ENCODE peak calls at places on chromosomes 2 and 18, in six cellular contexts. R is nephron progenitor cell, W is AG09309, D is retinal pigment epithelial cell, T is transverse colon, F is body of pancreas. O is an unnamed sample.

GRCh38 chr2:124001681-124002080 is 23.4 kb upstream of the CNTNAP5 start:
- DNase-seq in R (no peak), W (no peak), D (peak), T (no peak), F (no peak), O (no peak)

GRCh38 chr2:182792441-182792840 is 74.0 kb downstream of the FRZB start:
- DNase-seq in R (no peak), W (no peak), D (no peak), T (no peak), F (no peak), O (no peak)

GRCh38 chr2:239735829-239736357 is 289.2 kb downstream of the NDUFA10 start:
- DNase-seq in R (no peak), W (no peak), D (no peak), T (no peak), F (no peak), O (no peak)

GRCh38 chr2:216752855-216753505 is 57.6 kb upstream of the IGFBP5 start:
- DNase-seq in R (no peak), W (no peak), D (no peak), T (no peak), F (no peak), O (no peak)

GRCh38 chr18:58590827-58591226 is 38.1 kb downstream of the ALPK2 start:
- DNase-seq in R (no peak), W (no peak), D (no peak), T (no peak), F (no peak), O (no peak)

GRCh38 chr18:46211816-46212215 is 107.6 kb downstream of the HAUS1 start:
- DNase-seq in R (no peak), W (no peak), D (no peak), T (no peak), F (no peak), O (peak)

GRCh38 chr2:171297951-171298350 is 135.8 kb downstream of the METTL8 start:
- DNase-seq in R (no peak), W (peak), D (no peak), T (no peak), F (no peak), O (no peak)

GRCh38 chr2:7007846-7008741 is 90.9 kb downstream of the RNF144A start:
- DNase-seq in R (no peak), W (no peak), D (peak), T (peak), F (peak), O (no peak)

GRCh38 chr2:23385748-23386421 is 906 bp downstream of the KLHL29 start:
- DNase-seq in R (peak), W (no peak), D (no peak), T (no peak), F (no peak), O (peak)

GRCh38 chr2:178484245-178485041 is 4.2 kb downstream of the PLEKHA3 start:
- DNase-seq in R (no peak), W (no peak), D (no peak), T (no peak), F (peak), O (no peak)

GRCh38 chr2:220188031-220188430 is 560.6 kb downstream of the SLC4A3 start:
- DNase-seq in R (no peak), W (peak), D (no peak), T (no peak), F (no peak), O (no peak)

GRCh38 chr2:46995844-46996243 is 80.2 kb upstream of the MCFD2 start:
- DNase-seq in R (no peak), W (no peak), D (no peak), T (no peak), F (no peak), O (no peak)

GRCh38 chr2:149038442-149039212 is at the start of gene LYPD6B:
- DNase-seq in R (peak), W (no peak), D (no peak), T (peak), F (peak), O (peak)

GRCh38 chr2:118874324-118874723 is 26.9 kb upstream of the EN1 start:
- DNase-seq in R (no peak), W (no peak), D (no peak), T (no peak), F (no peak), O (no peak)

GRCh38 chr2:28407976-28408690 is 15.5 kb downstream of the FOSL2 start:
- DNase-seq in R (no peak), W (no peak), D (no peak), T (no peak), F (no peak), O (no peak)

GRCh38 chr2:202327887-202328286 is 48.2 kb upstream of the BMPR2 start:
- DNase-seq in R (no peak), W (no peak), D (no peak), T (no peak), F (no peak), O (no peak)

GRCh38 chr18:63590368-63590767 is 3.2 kb downstream of the SERPINB13 start:
- DNase-seq in R (no peak), W (no peak), D (no peak), T (no peak), F (no peak), O (no peak)

GRCh38 chr2:151826737-151827157 is 1.5 kb downstream of the ARL5A start:
- DNase-seq in R (no peak), W (no peak), D (no peak), T (no peak), F (no peak), O (no peak)

GRCh38 chr2:227103583-227103982 is 60.4 kb downstream of the COL4A4 start:
- DNase-seq in R (no peak), W (no peak), D (no peak), T (no peak), F (no peak), O (no peak)

GRCh38 chr2:235394278-235394828 is 99.5 kb upstream of the AGAP1 start:
- DNase-seq in R (no peak), W (peak), D (peak), T (no peak), F (no peak), O (no peak)

GRCh38 chr18:78571831-78572347 is 407.7 kb upstream of the SALL3 start:
- DNase-seq in R (no peak), W (no peak), D (no peak), T (no peak), F (no peak), O (no peak)

GRCh38 chr2:74497777-74498499 is 1.5 kb downstream of the LBX2 start:
- DNase-seq in R (peak), W (no peak), D (no peak), T (peak), F (no peak), O (no peak)

GRCh38 chr2:26606847-26607190 is 34.3 kb downstream of the CIB4 start:
- DNase-seq in R (no peak), W (no peak), D (no peak), T (no peak), F (peak), O (no peak)

GRCh38 chr2:109736177-109736827 is 57.8 kb upstream of the RGPD5 start:
- DNase-seq in R (peak), W (no peak), D (no peak), T (peak), F (peak), O (no peak)

GRCh38 chr2:221429741-221430491 is 142.2 kb downstream of the EPHA4 start:
- DNase-seq in R (no peak), W (no peak), D (no peak), T (peak), F (peak), O (no peak)

GRCh38 chr2:109289823-109290222 is 160.8 kb downstream of the SH3RF3 start:
- DNase-seq in R (no peak), W (no peak), D (no peak), T (no peak), F (no peak), O (no peak)

GRCh38 chr2:216688731-216689360 is 6.5 kb downstream of the IGFBP5 start:
- DNase-seq in R (no peak), W (no peak), D (no peak), T (no peak), F (no peak), O (no peak)

GRCh38 chr18:7641813-7642212 is 74.7 kb downstream of the PTPRM start:
- DNase-seq in R (no peak), W (no peak), D (no peak), T (no peak), F (no peak), O (no peak)

GRCh38 chr2:128425731-128426620 is 107.3 kb upstream of the HS6ST1 start:
- DNase-seq in R (no peak), W (no peak), D (no peak), T (no peak), F (peak), O (no peak)

GRCh38 chr2:191295088-191295487 is 49.9 kb downstream of the MYO1B start:
- DNase-seq in R (no peak), W (no peak), D (no peak), T (no peak), F (peak), O (no peak)

GRCh38 chr2:22970284-22970975 is 414.5 kb upstream of the KLHL29 start:
- DNase-seq in R (no peak), W (no peak), D (no peak), T (no peak), F (no peak), O (no peak)

GRCh38 chr18:51151568-51152511 is 45.6 kb downstream of the MEX3C start:
- DNase-seq in R (no peak), W (no peak), D (no peak), T (peak), F (no peak), O (peak)
- TF ChIP-seq CTCF in R (no peak), W (no peak), D (no peak), T (no peak), F (no peak), O (peak)

GRCh38 chr2:225948903-225949302 is 549.4 kb downstream of the NYAP2 start:
- DNase-seq in R (no peak), W (no peak), D (no peak), T (no peak), F (no peak), O (no peak)
- TF ChIP-seq CTCF in R (no peak), W (no peak), D (no peak), T (no peak), F (no peak), O (no peak)

DNA sequence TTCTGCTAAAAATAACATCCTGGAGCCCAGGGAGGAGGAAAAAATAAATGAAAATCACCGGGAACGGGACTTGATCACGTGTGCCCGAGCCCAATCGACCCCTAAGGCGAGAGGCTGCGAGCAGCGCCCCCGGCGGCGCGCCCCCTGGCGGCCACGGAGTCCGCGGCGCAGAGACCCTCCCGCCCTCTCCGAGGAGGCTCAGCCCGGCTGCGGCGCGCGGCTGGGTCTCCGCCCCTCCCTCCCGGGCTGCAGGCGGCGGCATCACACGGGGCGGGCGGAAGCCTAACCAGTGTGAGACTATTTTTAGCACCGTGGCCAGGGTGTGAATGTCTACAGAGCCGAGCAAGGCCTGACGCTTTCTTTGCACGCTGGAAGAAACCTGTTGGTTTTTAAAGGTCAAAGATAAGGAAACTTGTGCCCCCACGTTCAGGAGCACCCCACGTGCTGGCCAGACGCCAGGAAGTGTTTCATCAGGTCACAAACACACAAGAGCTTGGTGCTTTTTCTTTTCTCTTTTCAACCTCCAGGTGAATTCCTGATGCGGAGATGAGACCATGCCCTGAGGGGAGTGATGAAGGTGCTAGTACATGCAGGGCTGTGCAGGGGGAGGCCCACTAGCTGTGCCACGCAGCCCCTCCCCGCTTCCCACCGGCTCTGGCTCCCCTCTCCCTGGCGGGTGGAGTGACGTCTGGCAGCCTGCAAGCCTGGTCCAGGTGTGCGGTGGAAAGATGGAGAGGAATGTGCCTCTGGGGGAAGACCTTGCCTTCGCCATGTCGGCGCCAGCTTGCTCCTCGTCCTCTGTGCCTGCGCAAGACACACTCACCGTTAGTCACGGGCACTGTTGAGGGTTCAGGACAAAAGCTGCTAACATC is 35.3 kb upstream of the DNMT3A start:
- DNase-seq in R (peak), W (peak), D (peak), T (peak), F (peak), O (peak)
- TF ChIP-seq CTCF in R (peak), W (peak), D (peak), T (peak), F (peak), O (peak)

GRCh38 chr2:120523766-120524165 is 177.8 kb downstream of the INHBB start:
- DNase-seq in R (no peak), W (no peak), D (no peak), T (no peak), F (no peak), O (no peak)

GRCh38 chr2:120526997-120527945 is 181.3 kb downstream of the INHBB start:
- DNase-seq in R (no peak), W (no peak), D (no peak), T (no peak), F (no peak), O (no peak)

GRCh38 chr2:120524174-120524573 is 178.2 kb downstream of the INHBB start:
- DNase-seq in R (no peak), W (no peak), D (no peak), T (no peak), F (no peak), O (no peak)

GRCh38 chr2:120526047-120526562 is 180.2 kb downstream of the INHBB start:
- DNase-seq in R (no peak), W (no peak), D (no peak), T (no peak), F (no peak), O (no peak)

GRCh38 chr2:120525056-120526046 is 179.4 kb downstream of the INHBB start:
- DNase-seq in R (no peak), W (no peak), D (no peak), T (no peak), F (no peak), O (no peak)
- TF ChIP-seq CTCF in R (no peak), W (no peak), D (peak), T (no peak), F (no peak), O (no peak)

DNA sequence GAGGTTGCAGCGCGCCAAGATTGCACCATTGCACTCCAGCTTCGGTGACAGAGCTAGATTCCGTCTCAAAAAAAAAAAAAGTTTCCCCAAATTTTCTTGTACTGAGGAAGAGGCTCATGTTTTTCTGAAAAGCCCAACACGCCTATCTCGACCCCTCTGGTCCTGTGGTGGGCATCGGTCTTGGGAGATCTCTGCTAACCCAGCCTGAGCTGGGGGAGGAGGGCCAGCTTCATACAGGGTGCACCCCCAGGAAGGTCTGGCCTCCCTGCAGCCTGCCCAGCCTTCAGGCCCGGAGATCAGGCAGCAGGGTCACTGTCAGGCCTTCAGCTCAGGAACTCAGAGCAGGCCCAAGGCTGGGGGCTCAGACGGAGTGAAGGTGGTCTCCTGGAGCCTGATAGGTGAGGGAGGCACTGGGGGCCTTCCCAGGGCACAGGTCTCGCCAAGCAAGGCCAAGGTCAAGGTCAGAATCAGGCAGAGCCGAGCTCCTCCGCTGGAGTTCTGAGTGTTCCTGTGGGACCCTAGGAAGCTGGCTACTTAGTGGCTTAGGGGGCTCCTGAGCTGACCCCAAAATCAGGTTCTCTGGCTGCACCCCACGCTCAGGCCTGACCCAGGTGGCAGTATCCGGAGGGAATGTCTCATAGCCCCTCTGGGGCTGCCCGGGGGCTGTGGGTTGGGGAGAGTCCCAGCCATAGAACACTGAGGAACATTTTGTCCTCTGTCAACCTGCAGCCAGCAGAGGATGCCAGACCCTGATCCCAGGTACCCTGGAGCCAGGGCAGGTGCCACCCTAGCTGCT is 37.9 kb upstream of the SMAD7 start:
- DNase-seq in R (no peak), W (no peak), D (no peak), T (no peak), F (no peak), O (no peak)
- TF ChIP-seq CTCF in R (no peak), W (no peak), D (no peak), T (no peak), F (no peak), O (no peak)

GRCh38 chr2:33672389-33672788 is 73.3 kb upstream of the FAM98A start:
- DNase-seq in R (no peak), W (no peak), D (no peak), T (no peak), F (no peak), O (no peak)

GRCh38 chr2:33670392-33670937 is 71.4 kb upstream of the FAM98A start:
- DNase-seq in R (no peak), W (no peak), D (no peak), T (no peak), F (no peak), O (no peak)

GRCh38 chr2:33672896-33673295 is 73.8 kb upstream of the FAM98A start:
- DNase-seq in R (no peak), W (no peak), D (no peak), T (no peak), F (no peak), O (no peak)

GRCh38 chr2:33671198-33671597 is 72.1 kb upstream of the FAM98A start:
- DNase-seq in R (no peak), W (no peak), D (no peak), T (no peak), F (no peak), O (no peak)

GRCh38 chr2:33673937-33674336 is 74.8 kb upstream of the FAM98A start:
- DNase-seq in R (no peak), W (no peak), D (no peak), T (no peak), F (no peak), O (no peak)
- TF ChIP-seq CTCF in R (peak), W (peak), D (peak), T (no peak), F (peak), O (peak)

GRCh38 chr2:15941970-15942710 is 1.8 kb downstream of the MYCN start:
- DNase-seq in R (peak), W (no peak), D (no peak), T (peak), F (no peak), O (peak)

GRCh38 chr2:15944325-15945017 is 4.1 kb downstream of the MYCN start:
- DNase-seq in R (no peak), W (no peak), D (no peak), T (no peak), F (no peak), O (no peak)

GRCh38 chr2:15942711-15943345 is 2.5 kb downstream of the MYCN start:
- DNase-seq in R (peak), W (no peak), D (no peak), T (no peak), F (no peak), O (no peak)

GRCh38 chr2:15943914-15944313 is 3.6 kb downstream of the MYCN start:
- DNase-seq in R (no peak), W (no peak), D (no peak), T (no peak), F (no peak), O (no peak)

GRCh38 chr2:15943378-15943851 is 3.1 kb downstream of the MYCN start:
- DNase-seq in R (peak), W (no peak), D (no peak), T (peak), F (no peak), O (no peak)
- TF ChIP-seq CTCF in R (peak), W (no peak), D (peak), T (peak), F (peak), O (peak)

GRCh38 chr18:14924226-14924625 is 176.3 kb downstream of the ANKRD30B start:
- DNase-seq in R (no peak), W (no peak), D (no peak), T (no peak), F (no peak), O (no peak)
- TF ChIP-seq CTCF in R (no peak), W (no peak), D (no peak), T (no peak), F (no peak), O (no peak)

O was measured in GM06990.